ENCODE peak calls at places on chromosome 21, in eight cellular contexts. L, C, P, B, U, G, S and N are unnamed samples.

GRCh38 chr21:16454371-16454770 is 724.6 kb downstream of the USP25 start:
- DNase-seq in L (no peak), C (no peak), P (no peak), B (no peak), U (no peak), G (no peak), S (no peak), N (no peak)

GRCh38 chr21:32819702-32820101 is 48.1 kb upstream of the PAXBP1 start:
- DNase-seq in L (peak; percentile 32), C (no peak), P (peak; percentile 78), B (no peak), U (no peak), G (no peak), S (peak; percentile 74), N (no peak)

GRCh38 chr21:34129039-34129891 is 55.9 kb downstream of the MRPS6 start:
- DNase-seq in L (peak; percentile 65), C (peak; percentile 55), P (peak; percentile 92), B (peak; percentile 54), U (no peak), G (peak; percentile 42), S (peak; percentile 59), N (peak; percentile 49)

GRCh38 chr21:22174746-22175145 is 1176.5 kb downstream of the NCAM2 start:
- DNase-seq in L (no peak), C (no peak), P (no peak), B (no peak), U (no peak), G (no peak), S (no peak), N (no peak)

GRCh38 chr21:41579692-41580091 is 71.7 kb upstream of the TMPRSS2 start:
- DNase-seq in L (no peak), C (no peak), P (no peak), B (no peak), U (no peak), G (peak; percentile 79), S (no peak), N (no peak)

GRCh38 chr21:42763578-42764442 is 110.4 kb downstream of the PDE9A start:
- DNase-seq in L (peak; percentile 10), C (no peak), P (no peak), B (no peak), U (no peak), G (no peak), S (no peak), N (peak; percentile 44)

GRCh38 chr21:45644041-45644906 is 749 bp downstream of the PCBP3 start:
- DNase-seq in L (no peak), C (no peak), P (peak; percentile 13), B (no peak), U (no peak), G (no peak), S (no peak), N (peak; percentile 92)

GRCh38 chr21:32094792-32095191 is 184.1 kb downstream of the MIS18A start:
- DNase-seq in L (no peak), C (no peak), P (peak; percentile 66), B (no peak), U (no peak), G (no peak), S (no peak), N (no peak)

GRCh38 chr21:38787461-38788274 is 18.1 kb upstream of the ETS2 start:
- DNase-seq in L (peak; percentile 94), C (no peak), P (peak; percentile 69), B (no peak), U (no peak), G (peak; percentile 83), S (no peak), N (no peak)

GRCh38 chr21:15976807-15977206 is 247.0 kb downstream of the USP25 start:
- DNase-seq in L (no peak), C (no peak), P (no peak), B (no peak), U (no peak), G (no peak), S (no peak), N (no peak)